ENCODE peak calls at places on chromosomes 1 and 21, in eight cellular contexts. N is cardiac fibroblast; E is GM13976; V is stimulated activated CD8-positive, alpha-beta memory T cell treated with anti-CD3 and anti-CD28 coated beads, Interleukin-4, amount 100 ng/mL, for 4 hours; Q is NCI-H1436; O is NCI-H2081; G is left cardiac atrium; S is CD8-positive, alpha-beta T cell. Z is an unnamed sample.

GRCh38 chr1:221093903-221094865 is 214.9 kb downstream of the HLX start:
- DNase-seq in Q (no peak), S (no peak), G (no peak), E (no peak), N (no peak), O (no peak), V (no peak), Z (no peak)

GRCh38 chr1:58874757-58875755 is 91.2 kb upstream of the JUN start:
- DNase-seq in V (no peak), G (peak), N (peak), O (peak), S (no peak), E (no peak), Q (no peak), Z (peak)

GRCh38 chr21:42373181-42373907 is 7.0 kb upstream of the TFF1 start:
- DNase-seq in S (no peak), E (no peak), Q (no peak), N (no peak), V (no peak), G (no peak), O (no peak), Z (no peak)

GRCh38 chr1:217435159-217435558 is 195.7 kb downstream of the GPATCH2 start:
- DNase-seq in S (no peak), Q (peak), V (no peak), E (no peak), N (no peak), G (no peak), O (no peak), Z (peak)

GRCh38 chr1:48652334-48652733 is 124.4 kb downstream of the BEND5 start:
- DNase-seq in N (no peak), O (no peak), E (no peak), V (no peak), S (no peak), Q (no peak), G (no peak), Z (no peak)

GRCh38 chr1:38044224-38045215 is 2.1 kb downstream of the POU3F1 start:
- DNase-seq in S (no peak), E (no peak), N (no peak), Q (no peak), G (no peak), O (no peak), V (no peak), Z (no peak)

GRCh38 chr1:205512059-205513045 is 7.9 kb downstream of the CDK18 start:
- DNase-seq in O (no peak), V (no peak), S (no peak), Q (no peak), E (no peak), G (peak), N (peak), Z (no peak)

GRCh38 chr1:33188572-33189275 is 6.9 kb upstream of the TRIM62 start:
- DNase-seq in Q (no peak), N (peak), S (no peak), G (no peak), E (no peak), O (no peak), V (no peak), Z (no peak)

GRCh38 chr1:157368363-157368762 is 184.0 kb downstream of the FCRL5 start:
- DNase-seq in N (no peak), O (no peak), V (no peak), G (no peak), E (no peak), S (no peak), Q (no peak), Z (no peak)

GRCh38 chr1:156964431-156964830 is 44.0 kb downstream of the LRRC71 start:
- DNase-seq in S (no peak), V (no peak), N (peak), Q (no peak), G (no peak), O (no peak), E (no peak), Z (no peak)

GRCh38 chr21:32136546-32136945 is 142.3 kb downstream of the MIS18A start:
- DNase-seq in Q (no peak), G (no peak), V (no peak), N (no peak), O (no peak), S (no peak), E (no peak), Z (no peak)

GRCh38 chr1:92481598-92482403 is 4.9 kb downstream of the GFI1 start:
- DNase-seq in E (peak), O (no peak), V (no peak), S (no peak), N (peak), Q (no peak), G (peak), Z (no peak)

GRCh38 chr1:29784276-29785136 is 548.2 kb downstream of the PTPRU start:
- DNase-seq in G (peak), S (peak), N (no peak), V (no peak), Q (no peak), E (peak), O (no peak), Z (no peak)

GRCh38 chr1:30919025-30919881 is 10.7 kb upstream of the SDC3 start:
- DNase-seq in E (no peak), G (no peak), Q (no peak), O (no peak), V (no peak), N (peak), S (peak), Z (peak)

GRCh38 chr21:26140185-26140584 is 30.4 kb downstream of the APP start:
- DNase-seq in G (peak), E (no peak), V (no peak), N (peak), Q (no peak), O (no peak), S (no peak), Z (peak)

GRCh38 chr21:44370027-44370735 is 16.8 kb downstream of the TRPM2 start:
- DNase-seq in N (peak), E (peak), V (no peak), Q (peak), G (no peak), S (no peak), O (no peak), Z (peak)

GRCh38 chr1:118960026-118960561 is 28.0 kb downstream of the TBX15 start:
- DNase-seq in Q (no peak), S (no peak), N (no peak), E (no peak), G (no peak), V (no peak), O (no peak), Z (no peak)

GRCh38 chr1:26016258-26016943 is 5.2 kb upstream of the EXTL1 start:
- DNase-seq in N (no peak), E (peak), Q (peak), S (no peak), G (no peak), V (no peak), O (no peak), Z (no peak)

GRCh38 chr1:166822385-166822784 is 16.9 kb upstream of the POGK start:
- DNase-seq in O (no peak), E (no peak), S (no peak), G (no peak), Q (no peak), V (no peak), N (no peak), Z (no peak)

GRCh38 chr1:46166521-46167462 is 8.1 kb upstream of the TSPAN1 start:
- DNase-seq in G (peak), V (peak), S (peak), N (no peak), Q (no peak), E (peak), O (no peak), Z (peak)

GRCh38 chr1:229238674-229239415 is 32.1 kb upstream of the RAB4A start:
- DNase-seq in S (no peak), N (peak), Q (no peak), G (peak), V (no peak), E (no peak), O (no peak), Z (no peak)

GRCh38 chr1:24914226-24915069 is 15.6 kb downstream of the RUNX3 start:
- DNase-seq in O (no peak), N (peak), Q (no peak), S (no peak), V (no peak), G (no peak), E (no peak), Z (no peak)

GRCh38 chr1:89605692-89606091 is 27.2 kb upstream of the LRRC8C start:
- DNase-seq in N (peak), E (no peak), G (no peak), S (no peak), Q (no peak), O (no peak), V (no peak), Z (peak)

GRCh38 chr1:224064150-224064549 is 49.8 kb upstream of the FBXO28 start:
- DNase-seq in E (no peak), N (no peak), Q (no peak), V (no peak), S (no peak), G (no peak), O (peak), Z (no peak)

GRCh38 chr1:42847111-42847580 is 733 bp downstream of the ZNF691 start:
- DNase-seq in E (no peak), N (no peak), V (no peak), G (no peak), O (no peak), Q (no peak), S (no peak), Z (no peak)

GRCh38 chr1:12709696-12710095 is 6.2 kb upstream of the AADACL3 start:
- DNase-seq in S (no peak), N (peak), Q (no peak), V (no peak), O (no peak), G (no peak), E (no peak), Z (no peak)

GRCh38 chr1:46003315-46003714 is 129.1 kb downstream of the PIK3R3 start:
- DNase-seq in S (no peak), G (no peak), N (no peak), O (no peak), E (no peak), Q (no peak), V (no peak), Z (no peak)

GRCh38 chr1:211876849-211877248 is 46.3 kb upstream of the LPGAT1 start:
- DNase-seq in E (no peak), N (no peak), S (no peak), G (no peak), V (no peak), Q (no peak), O (no peak), Z (no peak)

GRCh38 chr1:28835237-28835650 is 23.3 kb downstream of the OPRD1 start:
- DNase-seq in G (no peak), O (peak), V (no peak), S (no peak), N (no peak), Q (peak), E (no peak), Z (no peak)

GRCh38 chr1:235923466-235924008 is 56.8 kb upstream of the LYST start:
- DNase-seq in S (peak), E (no peak), O (peak), G (no peak), N (peak), Q (peak), V (no peak), Z (peak)

GRCh38 chr1:111030590-111030989 is 66.9 kb upstream of the LRIF1 start:
- DNase-seq in E (peak), Q (peak), O (peak), G (no peak), V (peak), S (peak), N (peak), Z (peak)

GRCh38 chr1:42757892-42758275 is 8.9 kb downstream of the P3H1 start:
- DNase-seq in G (no peak), Q (no peak), S (no peak), V (no peak), E (no peak), N (no peak), O (no peak), Z (no peak)

GRCh38 chr1:6348511-6349191 is 44.9 kb downstream of the ACOT7 start:
- DNase-seq in G (peak), N (peak), V (peak), Q (no peak), O (no peak), E (no peak), S (peak), Z (peak)

GRCh38 chr21:26194811-26195251 is 24.3 kb upstream of the APP start:
- DNase-seq in V (no peak), Q (no peak), O (no peak), N (peak), G (no peak), S (no peak), E (no peak), Z (peak)